ENCODE peak calls at places on chromosomes 11 and 22, in four cellular contexts. R is A549, U is HFF-Myc, M is AG09309. K is an unnamed sample.

GRCh38 chr11:129460714-129461113 is 85.1 kb downstream of the BARX2 start:
- DNase-seq in U (no peak), M (no peak), R (no peak), K (no peak)

GRCh38 chr11:77789731-77790476 is 30.6 kb downstream of the RSF1 start:
- DNase-seq in R (no peak), U (no peak), M (no peak), K (no peak)

GRCh38 chr11:5476184-5476819 is 12.2 kb upstream of the OR52D1 start:
- DNase-seq in U (peak), R (peak), M (peak), K (no peak)

GRCh38 chr22:23777776-23778575 is 5.3 kb downstream of the MMP11 start:
- DNase-seq in R (no peak), M (no peak), U (no peak), K (no peak)

GRCh38 chr11:48063424-48063978 is 83.1 kb downstream of the PTPRJ start:
- DNase-seq in M (peak), U (peak), R (peak), K (peak)

GRCh38 chr11:70536051-70536877 is 137.9 kb downstream of the CTTN start:
- DNase-seq in R (no peak), M (no peak), U (no peak), K (no peak)

GRCh38 chr11:94181943-94182342 is 53.3 kb downstream of the PANX1 start:
- DNase-seq in U (no peak), M (no peak), R (no peak), K (no peak)

GRCh38 chr11:75386912-75387311 is 12.4 kb upstream of the RPS3 start:
- DNase-seq in M (no peak), R (peak), U (no peak), K (peak)

GRCh38 chr11:128884703-128885338 is 6.3 kb upstream of the KCNJ5 start:
- DNase-seq in R (peak), M (peak), U (peak), K (no peak)

GRCh38 chr22:22616636-22617035 is 27.8 kb upstream of the GGTLC2 start:
- DNase-seq in R (peak), M (no peak), U (no peak), K (no peak)

GRCh38 chr22:35140879-35141745 is 75.2 kb downstream of the ISX start:
- DNase-seq in U (no peak), M (no peak), R (no peak), K (no peak)

GRCh38 chr22:30702856-30703255 is 8.2 kb downstream of the OSBP2 start:
- DNase-seq in U (no peak), R (no peak), M (no peak), K (no peak)

GRCh38 chr22:35524966-35525686 is 15.5 kb upstream of the RASD2 start:
- DNase-seq in M (no peak), U (no peak), R (no peak), K (no peak)

GRCh38 chr22:26550498-26551033 is 38.3 kb upstream of the TFIP11 start:
- DNase-seq in M (peak), R (no peak), U (peak), K (peak)

GRCh38 chr11:32892355-32893090 is at the start of gene QSER1:
- DNase-seq in U (no peak), R (peak), M (no peak), K (no peak)

GRCh38 chr11:121520243-121521144 is 67.7 kb upstream of the SORL1-AS1 start:
- DNase-seq in M (peak), R (no peak), U (peak), K (no peak)

GRCh38 chr11:8102296-8102915 is 21.4 kb downstream of the TUB start:
- DNase-seq in R (no peak), M (no peak), U (no peak), K (no peak)

GRCh38 chr11:115391598-115391997 is 112.6 kb downstream of the CADM1 start:
- DNase-seq in M (no peak), R (no peak), U (no peak), K (no peak)

GRCh38 chr11:64769283-64769682 is 9.1 kb downstream of the SF1 start:
- DNase-seq in M (no peak), R (no peak), U (no peak), K (no peak)

GRCh38 chr11:14519692-14520085 is 497 bp downstream of the PSMA1 start:
- DNase-seq in U (no peak), M (no peak), R (no peak), K (no peak)

GRCh38 chr22:27420817-27421361 is 380.7 kb downstream of the MN1 start:
- DNase-seq in R (no peak), U (peak), M (peak), K (peak)

DNA sequence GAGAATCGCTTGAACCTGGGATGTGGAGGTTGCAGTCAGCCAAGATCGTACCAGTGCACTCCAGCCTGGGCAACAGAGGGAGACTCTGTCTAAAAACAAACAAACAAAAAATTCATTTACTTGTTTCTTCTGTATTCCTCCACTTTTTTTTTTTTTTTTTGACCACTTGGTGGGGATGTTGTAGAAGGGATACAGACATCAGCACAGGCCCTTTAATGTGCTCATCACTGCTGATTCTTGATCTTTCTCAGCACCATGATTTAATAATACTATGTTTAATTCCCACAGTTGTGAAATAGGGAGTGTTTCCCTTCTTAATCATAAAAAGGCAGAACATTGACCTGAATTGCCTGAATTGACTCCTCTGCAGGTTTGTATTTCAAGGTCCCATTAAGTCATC is 4.5 kb downstream of the TTC9C start:
- DNase-seq in R (peak), U (no peak), M (no peak), K (no peak)
- TF ChIP-seq CTCF in R (peak), U (no peak), M (peak), K (peak)

GRCh38 chr11:860238-861104 is 17.8 kb downstream of the TSPAN4 start:
- DNase-seq in R (no peak), U (no peak), M (no peak), K (no peak)
- H3K4me3 ChIP-seq in R (no peak), U (no peak), M (no peak), K (peak)

DNA sequence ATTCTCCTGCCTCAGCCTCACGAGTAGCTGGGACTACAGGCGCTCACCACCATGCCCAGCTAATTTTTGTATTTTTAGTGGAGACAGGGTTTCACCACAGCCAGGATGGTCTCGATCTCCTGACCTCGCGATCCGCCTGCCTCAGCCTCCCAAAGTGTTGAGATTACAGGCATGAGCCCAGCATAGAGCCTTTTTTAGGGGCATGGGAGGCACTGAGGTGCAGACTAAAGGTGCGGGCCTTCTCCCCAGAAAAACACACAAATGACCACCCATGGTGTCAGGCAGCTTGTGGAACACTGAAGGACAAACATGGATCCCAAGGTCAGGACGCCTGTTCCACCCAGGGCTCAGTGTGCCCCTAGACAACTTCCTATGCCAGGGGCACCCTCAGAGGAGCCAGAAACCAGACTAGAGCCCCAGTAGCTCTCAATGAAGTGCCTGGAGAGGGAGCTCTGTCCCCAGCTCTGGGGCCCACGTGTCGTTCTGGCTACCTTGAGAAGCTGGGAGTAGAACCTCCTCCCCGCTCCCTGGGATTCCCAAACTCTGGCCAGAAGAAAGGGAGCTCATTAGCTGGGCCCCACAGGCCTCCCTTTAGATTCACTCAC is 21.2 kb upstream of the CD5 start:
- DNase-seq in R (no peak), U (no peak), M (no peak), K (no peak)
- TF ChIP-seq CTCF in R (no peak), U (no peak), M (no peak), K (no peak)

DNA sequence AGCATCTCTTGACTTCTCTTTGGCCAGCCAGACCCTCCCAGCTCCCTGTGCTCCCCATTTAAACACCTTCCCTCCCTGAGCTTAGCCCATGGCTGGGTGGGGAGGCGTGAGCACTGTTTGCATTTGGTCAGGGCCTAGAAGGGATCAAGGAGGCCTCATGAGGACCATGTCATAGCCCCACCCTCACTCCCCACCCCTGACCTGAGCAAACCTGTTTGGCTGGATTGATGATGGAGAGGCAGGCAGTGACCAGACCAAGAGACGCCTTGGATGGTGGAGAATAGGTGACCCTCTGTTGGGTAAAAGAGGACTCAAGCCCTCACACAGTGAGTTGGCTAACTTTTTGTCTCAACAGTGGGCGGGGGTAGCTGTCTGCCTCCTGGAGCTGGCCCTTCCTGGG is 49.9 kb downstream of the ST3GAL4 start:
- DNase-seq in M (no peak), U (no peak), R (no peak), K (no peak)
- H3K4me3 ChIP-seq in M (no peak), U (no peak), R (no peak), K (no peak)